ENCODE peak calls at places on chromosomes 2 and 18, in eight cellular contexts. Q is activated effector memory CD4-positive, alpha-beta T cell treated with Interleukin-2 at 50 U/mL for 16 hours; Y is activated T-cell treated with anti-CD3 and anti-CD28 coated beads, Interleukin-2, amount 50 U/mL, for 72 hours; D is lung; W is ACHN; L is stimulated activated CD4-positive, alpha-beta T cell treated with anti-CD3 and anti-CD28 coated beads, Interleukin-1b, Interleukin-23, amount 100 ng/mL, for 1 hour; S is left cardiac atrium; P is stimulated activated CD8-positive, alpha-beta memory T cell treated with anti-CD3 and anti-CD28 coated beads, Interleukin-15, amount 100 ng/mL, for 4 hours. A is an unnamed sample.

GRCh38 chr18:23650963-23651927 is 11.5 kb downstream of the ANKRD29 start:
- DNase-seq in Q (no peak), Y (no peak), D (no peak), W (no peak), L (no peak), S (no peak), P (no peak), A (peak)

GRCh38 chr2:84970266-84970955 is 550 bp upstream of the KCMF1 start:
- DNase-seq in Q (peak), Y (peak), D (peak), W (peak), L (no peak), S (peak), P (peak), A (peak)

GRCh38 chr2:163734911-163735691 is 707 bp downstream of the FIGN start:
- DNase-seq in Q (no peak), Y (no peak), D (no peak), W (peak), L (no peak), S (no peak), P (no peak), A (peak)

GRCh38 chr2:232633413-232634318 is at the start of gene EFHD1:
- DNase-seq in Q (peak), Y (peak), D (peak), W (peak), L (no peak), S (peak), P (peak), A (peak)

GRCh38 chr2:15038373-15039364 is 406.2 kb downstream of the LRATD1 start:
- DNase-seq in Q (no peak), Y (peak), D (no peak), W (no peak), L (no peak), S (no peak), P (no peak), A (no peak)

GRCh38 chr2:121791253-121791652 is 35.8 kb downstream of the TSN start:
- DNase-seq in Q (no peak), Y (no peak), D (no peak), W (no peak), L (no peak), S (no peak), P (no peak), A (no peak)

GRCh38 chr18:54924948-54925347 is 34.3 kb downstream of the CCDC68 start:
- DNase-seq in Q (no peak), Y (no peak), D (no peak), W (no peak), L (no peak), S (no peak), P (no peak), A (peak)

GRCh38 chr2:203685081-203685621 is 21.3 kb upstream of the CD28 start:
- DNase-seq in Q (no peak), Y (no peak), D (no peak), W (no peak), L (no peak), S (peak), P (no peak), A (peak)

GRCh38 chr2:46601328-46601963 is 122.1 kb downstream of the TMEM247 start:
- DNase-seq in Q (no peak), Y (no peak), D (no peak), W (peak), L (no peak), S (no peak), P (no peak), A (no peak)

GRCh38 chr2:187499941-187500532 is 52.0 kb upstream of the CALCRL start:
- DNase-seq in Q (no peak), Y (peak), D (peak), W (peak), L (no peak), S (peak), P (no peak), A (peak)

GRCh38 chr2:39632871-39633270 is 32.8 kb upstream of the TMEM178A start:
- DNase-seq in Q (no peak), Y (no peak), D (no peak), W (no peak), L (no peak), S (no peak), P (no peak), A (peak)

GRCh38 chr2:170486730-170487129 is 228.4 kb upstream of the SP5 start:
- DNase-seq in Q (no peak), Y (no peak), D (no peak), W (peak), L (no peak), S (no peak), P (no peak), A (no peak)

GRCh38 chr2:143026411-143027054 is 102.7 kb upstream of the ARHGAP15 start:
- DNase-seq in Q (no peak), Y (no peak), D (no peak), W (no peak), L (no peak), S (peak), P (no peak), A (no peak)

GRCh38 chr18:74946646-74947045 is 262.3 kb downstream of the PTGR3 start:
- DNase-seq in Q (no peak), Y (no peak), D (no peak), W (no peak), L (no peak), S (no peak), P (no peak), A (no peak)

GRCh38 chr2:162074579-162074922 is 536 bp upstream of the DPP4 start:
- DNase-seq in Q (no peak), Y (no peak), D (no peak), W (no peak), L (no peak), S (no peak), P (no peak), A (peak)